ENCODE peak calls at places on chromosomes 1 and 21, in seven cellular contexts. R, G, H, I, L, M and B are unnamed samples.

GRCh38 chr1:54965624-54966340 is 14.6 kb upstream of the TMEM61 start:
- DNase-seq in I (no peak), G (peak), L (no peak), H (no peak), R (peak), M (peak), B (no peak)

GRCh38 chr1:221517961-221518360 is 223.9 kb downstream of the DUSP10 start:
- DNase-seq in R (no peak), M (no peak), G (peak), H (no peak), I (no peak), L (no peak), B (peak)

GRCh38 chr1:203537806-203538464 is 44.0 kb downstream of the OPTC start:
- DNase-seq in H (peak), R (no peak), G (peak), M (no peak), L (no peak), I (no peak), B (no peak)

GRCh38 chr1:17189632-17190525 is 15.0 kb upstream of the PADI1 start:
- DNase-seq in H (no peak), L (no peak), R (peak), I (no peak), G (peak), M (peak), B (peak)

GRCh38 chr1:119160435-119160834 is 20.0 kb upstream of the WARS2 start:
- DNase-seq in I (no peak), H (no peak), M (no peak), R (no peak), G (no peak), L (no peak), B (no peak)

GRCh38 chr1:150567341-150567716 is 12.1 kb downstream of the MCL1 start:
- DNase-seq in L (no peak), I (peak), G (no peak), R (no peak), M (peak), H (no peak), B (no peak)

GRCh38 chr1:221565718-221566117 is 176.2 kb downstream of the DUSP10 start:
- DNase-seq in H (no peak), L (no peak), M (no peak), I (no peak), G (no peak), R (no peak), B (no peak)

GRCh38 chr1:67948155-67949075 is 102.0 kb downstream of the DIRAS3 start:
- DNase-seq in H (no peak), G (peak), L (no peak), M (no peak), I (no peak), R (no peak), B (peak)

GRCh38 chr1:85132078-85132715 is 68.6 kb downstream of the SYDE2 start:
- DNase-seq in H (peak), M (no peak), I (no peak), L (no peak), R (no peak), G (no peak), B (no peak)

GRCh38 chr21:36068748-36069398 is 951 bp upstream of the CBR1 start:
- DNase-seq in M (peak), H (no peak), R (no peak), L (no peak), G (no peak), I (no peak), B (no peak)

GRCh38 chr1:205594846-205595245 is 37.0 kb downstream of the ELK4 start:
- DNase-seq in L (no peak), G (no peak), H (no peak), M (peak), R (peak), I (no peak), B (no peak)

GRCh38 chr1:26277261-26277661 is 2.6 kb upstream of the SH3BGRL3 start:
- DNase-seq in H (peak), L (no peak), M (no peak), I (no peak), R (no peak), G (no peak), B (no peak)

GRCh38 chr1:7606096-7606495 is 165.0 kb upstream of the VAMP3 start:
- DNase-seq in G (no peak), M (no peak), R (no peak), I (no peak), L (no peak), H (no peak), B (no peak)

GRCh38 chr1:46653405-46653853 is 14.7 kb downstream of the ATPAF1 start:
- DNase-seq in I (no peak), G (peak), M (no peak), L (no peak), R (no peak), H (no peak), B (peak)

GRCh38 chr1:169753549-169753948 is 19.7 kb upstream of the SELE start:
- DNase-seq in I (no peak), G (no peak), L (no peak), R (no peak), M (no peak), H (no peak), B (no peak)
- TF ChIP-seq CTCF in I (peak), G (no peak), L (peak), R (no peak), M (no peak), H (no peak), B (no peak)

DNA sequence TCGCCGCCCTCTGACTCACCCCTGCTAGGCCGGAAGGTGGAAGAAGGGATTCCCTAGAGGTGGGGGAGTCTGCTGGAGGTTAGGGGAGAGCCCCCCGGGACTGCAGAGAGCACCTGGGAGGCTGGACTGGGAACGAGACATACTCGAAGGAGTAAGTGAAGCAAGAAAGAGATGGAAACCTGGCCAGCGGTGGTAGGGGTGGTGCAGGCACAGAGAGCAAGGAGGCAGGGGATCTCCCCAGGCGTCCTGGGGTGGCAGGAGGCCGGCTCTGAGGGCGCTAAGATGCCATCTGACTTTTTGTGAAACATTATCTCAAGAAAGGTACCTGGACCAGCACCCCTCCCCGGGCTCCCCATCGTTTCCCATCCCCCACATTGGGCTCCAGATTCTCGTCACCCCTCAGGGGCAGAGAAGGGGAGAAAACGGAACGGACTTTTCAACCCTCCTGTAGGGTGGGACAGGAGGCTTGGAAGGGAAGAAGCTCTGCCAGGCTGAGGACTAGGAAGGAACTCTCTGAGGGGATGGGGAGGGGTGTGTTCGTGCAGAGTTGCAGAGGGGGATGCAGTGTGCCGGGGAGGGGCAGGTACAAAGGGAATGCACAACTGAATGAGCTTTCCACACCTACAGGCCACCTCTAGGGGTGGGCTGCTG is 712 bp downstream of the CHRNB2 start:
- DNase-seq in R (no peak), L (no peak), G (no peak), I (no peak), M (no peak), H (no peak), B (no peak)
- H3K4me3 ChIP-seq in R (peak), L (peak), G (no peak), I (no peak), M (peak), H (no peak), B (peak)

DNA sequence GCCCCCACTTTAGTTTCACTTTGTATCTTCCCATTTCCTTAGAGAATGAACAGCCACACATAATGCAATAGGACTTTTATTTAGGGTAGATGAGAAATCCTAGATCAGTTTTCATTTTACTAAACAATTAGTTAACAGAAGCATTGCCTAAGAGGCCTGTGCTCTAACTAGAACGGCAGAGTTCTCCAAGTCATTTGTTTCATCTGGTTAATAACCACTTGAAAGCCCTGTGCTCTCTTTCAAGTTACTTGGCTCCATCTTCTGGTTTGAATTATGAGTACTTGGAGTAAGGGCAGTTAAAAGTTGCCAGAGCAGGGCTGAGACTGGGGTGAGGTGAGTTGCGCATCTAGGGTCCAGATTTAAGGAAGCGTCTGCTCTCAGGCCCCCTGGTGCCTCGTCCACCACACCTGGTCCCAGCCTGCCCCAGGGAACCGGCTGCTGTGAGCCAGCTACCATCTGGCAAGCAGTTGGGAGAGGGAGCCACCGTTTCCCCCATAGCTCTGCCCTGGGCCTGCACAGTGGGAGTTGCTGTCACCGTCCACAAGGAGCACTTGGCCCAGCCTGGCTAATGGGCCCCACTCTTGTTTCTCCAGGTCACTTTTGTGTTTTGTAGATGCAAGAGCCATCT is 18.1 kb upstream of the SLC44A3 start:
- DNase-seq in I (peak), M (no peak), L (peak), H (peak), R (peak), G (peak), B (peak)
- TF ChIP-seq CTCF in I (peak), M (no peak), L (peak), H (peak), R (no peak), G (peak), B (peak)

GRCh38 chr1:152182431-152182830 is 23.4 kb upstream of the RPTN start:
- DNase-seq in L (no peak), G (peak), I (peak), R (no peak), M (no peak), H (no peak), B (no peak)
- H3K4me3 ChIP-seq in L (no peak), G (no peak), I (no peak), R (no peak), M (no peak), H (no peak), B (no peak)

GRCh38 chr1:187383366-187383765 is 554.6 kb downstream of the PLA2G4A start:
- DNase-seq in G (no peak), M (no peak), H (no peak), L (peak), I (no peak), R (no peak), B (no peak)
- TF ChIP-seq CTCF in G (no peak), M (no peak), H (no peak), L (peak), I (no peak), R (no peak), B (no peak)

GRCh38 chr1:53435151-53435550 is 24.0 kb upstream of the DMRTB1 start:
- DNase-seq in R (no peak), H (no peak), L (no peak), I (no peak), G (no peak), M (no peak), B (no peak)

GRCh38 chr1:53431725-53432306 is 27.4 kb upstream of the DMRTB1 start:
- DNase-seq in L (no peak), H (no peak), R (no peak), G (no peak), M (no peak), I (no peak), B (no peak)

GRCh38 chr1:53430779-53431178 is 28.4 kb upstream of the DMRTB1 start:
- DNase-seq in G (no peak), M (no peak), I (no peak), R (no peak), L (peak), H (no peak), B (no peak)

GRCh38 chr1:53431244-53431643 is 28.0 kb upstream of the DMRTB1 start:
- DNase-seq in I (no peak), H (no peak), L (no peak), R (no peak), G (no peak), M (no peak), B (no peak)

GRCh38 chr1:53430256-53430655 is 28.9 kb upstream of the DMRTB1 start:
- DNase-seq in H (no peak), L (no peak), I (no peak), M (no peak), R (no peak), G (no peak), B (no peak)
- H3K4me3 ChIP-seq in H (no peak), L (no peak), I (no peak), M (no peak), R (no peak), G (no peak), B (no peak)

DNA sequence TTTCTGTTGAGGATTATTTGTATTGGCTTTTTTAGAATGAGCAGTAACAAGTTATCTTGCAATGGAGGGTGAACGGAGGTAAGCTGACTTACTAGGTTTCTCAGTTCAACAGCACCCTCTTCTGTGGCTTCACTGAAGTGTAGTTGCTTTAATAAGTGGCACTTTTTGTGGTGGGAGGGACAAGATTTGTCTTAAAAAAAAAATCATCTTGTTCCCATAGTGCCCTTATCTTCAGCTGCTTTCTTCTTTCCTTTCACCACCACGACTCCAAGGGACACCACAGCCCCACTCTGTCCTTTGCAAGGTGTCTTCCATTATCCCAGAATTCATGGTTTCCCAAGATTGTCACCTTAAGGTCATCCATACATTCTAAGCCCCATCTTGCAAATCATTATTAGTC is 92.9 kb downstream of the PIGK start:
- DNase-seq in I (no peak), H (no peak), L (peak), M (no peak), G (peak), R (no peak), B (peak)
- TF ChIP-seq CTCF in I (peak), H (no peak), L (peak), M (peak), G (peak), R (no peak), B (peak)

GRCh38 chr1:154329152-154329521 is 3.8 kb downstream of the ATP8B2 start:
- DNase-seq in I (no peak), R (no peak), H (no peak), M (no peak), G (no peak), L (peak), B (no peak)

GRCh38 chr1:154326546-154327465 is 1.5 kb downstream of the ATP8B2 start:
- DNase-seq in I (no peak), G (peak), L (no peak), H (no peak), R (peak), M (peak), B (peak)

GRCh38 chr1:154325583-154326545 is 539 bp downstream of the ATP8B2 start:
- DNase-seq in L (peak), R (peak), I (no peak), H (peak), G (peak), M (peak), B (peak)

GRCh38 chr1:154328318-154329151 is 3.2 kb downstream of the ATP8B2 start:
- DNase-seq in M (peak), R (peak), H (peak), I (peak), L (peak), G (peak), B (no peak)

GRCh38 chr1:154327466-154328317 is 2.4 kb downstream of the ATP8B2 start:
- DNase-seq in M (no peak), I (peak), L (no peak), H (no peak), G (no peak), R (no peak), B (no peak)
- H3K4me3 ChIP-seq in M (peak), I (no peak), L (peak), H (peak), G (peak), R (peak), B (peak)

GRCh38 chr1:109393602-109394233 is 4.0 kb downstream of the SORT1 start:
- DNase-seq in M (no peak), H (no peak), I (no peak), L (no peak), R (no peak), G (no peak), B (no peak)
- TF ChIP-seq CTCF in M (no peak), H (no peak), I (no peak), L (no peak), R (no peak), G (no peak), B (no peak)